ENCODE peak calls at places on chromosomes 6 and 20, in ten cellular contexts. C is tibial nerve, H is HCT116, Z is HFFc6, F is upper lobe of right lung, S is GM20000, N is left lung, Q is cardiac fibroblast, J is fibroblast of villous mesenchyme, E is neural crest cell. I is an unnamed sample.

GRCh38 chr6:83853968-83854501 is 875 bp downstream of the RIPPLY2 start:
- DNase-seq in C (no peak), H (no peak), Z (no peak), F (no peak), S (no peak), N (no peak), Q (no peak), J (no peak), E (no peak), I (no peak)

GRCh38 chr6:89221971-89222887 is 5.1 kb upstream of the GABRR1 start:
- DNase-seq in C (no peak), H (no peak), Z (peak), F (no peak), S (no peak), N (no peak), Q (peak), J (no peak), E (no peak), I (no peak)

GRCh38 chr6:84428300-84428907 is 201.0 kb upstream of the CEP162 start:
- DNase-seq in C (peak), H (peak), Z (peak), F (peak), S (peak), N (no peak), Q (peak), J (peak), E (peak), I (peak)

GRCh38 chr6:94548211-94548610 is 1029.1 kb upstream of the MANEA start:
- DNase-seq in C (no peak), H (no peak), Z (no peak), F (no peak), S (no peak), N (no peak), Q (no peak), J (no peak), E (no peak), I (no peak)

GRCh38 chr6:34300332-34300751 is 51.5 kb upstream of the SMIM29 start:
- DNase-seq in C (no peak), H (no peak), Z (no peak), F (no peak), S (peak), N (no peak), Q (no peak), J (no peak), E (no peak), I (no peak)

GRCh38 chr6:30743099-30744053 is 889 bp upstream of the FLOT1 start:
- DNase-seq in C (no peak), H (no peak), Z (no peak), F (peak), S (peak), N (peak), Q (peak), J (peak), E (no peak), I (no peak)

GRCh38 chr20:48995599-48995998 is 50.5 kb upstream of the CSE1L start:
- DNase-seq in C (no peak), H (no peak), Z (no peak), F (no peak), S (no peak), N (no peak), Q (no peak), J (no peak), E (no peak), I (no peak)

GRCh38 chr6:10269814-10270472 is 144.9 kb downstream of the TFAP2A start:
- DNase-seq in C (no peak), H (no peak), Z (peak), F (no peak), S (no peak), N (no peak), Q (no peak), J (no peak), E (no peak), I (no peak)

GRCh38 chr6:142395768-142396231 is 94.0 kb downstream of the ADGRG6 start:
- DNase-seq in C (no peak), H (no peak), Z (no peak), F (no peak), S (peak), N (no peak), Q (peak), J (peak), E (no peak), I (no peak)

GRCh38 chr6:4853349-4853748 is 77.1 kb downstream of the CDYL start:
- DNase-seq in C (no peak), H (no peak), Z (no peak), F (no peak), S (no peak), N (no peak), Q (no peak), J (no peak), E (no peak), I (no peak)

GRCh38 chr6:108942556-108943492 is 94.6 kb downstream of the ARMC2 start:
- DNase-seq in C (no peak), H (no peak), Z (no peak), F (no peak), S (no peak), N (no peak), Q (no peak), J (no peak), E (no peak), I (no peak)

GRCh38 chr6:23077797-23078196 is 508.4 kb downstream of the HDGFL1 start:
- DNase-seq in C (no peak), H (no peak), Z (no peak), F (no peak), S (no peak), N (no peak), Q (no peak), J (no peak), E (no peak), I (no peak)

GRCh38 chr6:23086100-23086499 is 516.7 kb downstream of the HDGFL1 start:
- DNase-seq in C (no peak), H (no peak), Z (no peak), F (no peak), S (no peak), N (no peak), Q (no peak), J (no peak), E (no peak), I (no peak)

GRCh38 chr6:23081701-23082100 is 512.3 kb downstream of the HDGFL1 start:
- DNase-seq in C (no peak), H (no peak), Z (no peak), F (no peak), S (no peak), N (no peak), Q (peak), J (peak), E (no peak), I (no peak)
- TF ChIP-seq CTCF in C (no peak), H (peak), Z (no peak), F (no peak), S (no peak), N (no peak), Q (peak), J (peak), E (peak), I (peak)

GRCh38 chr6:107077710-107078109 is 37.6 kb downstream of the BEND3 start:
- DNase-seq in C (no peak), H (no peak), Z (no peak), F (no peak), S (no peak), N (no peak), Q (no peak), J (no peak), E (no peak), I (no peak)

GRCh38 chr6:107079429-107079828 is 35.9 kb downstream of the BEND3 start:
- DNase-seq in C (no peak), H (peak), Z (no peak), F (no peak), S (no peak), N (no peak), Q (no peak), J (no peak), E (no peak), I (no peak)

GRCh38 chr6:107082045-107082444 is 33.3 kb downstream of the BEND3 start:
- DNase-seq in C (no peak), H (no peak), Z (no peak), F (no peak), S (no peak), N (no peak), Q (no peak), J (peak), E (no peak), I (no peak)

GRCh38 chr6:107083047-107083768 is 32.1 kb downstream of the BEND3 start:
- DNase-seq in C (no peak), H (no peak), Z (no peak), F (no peak), S (no peak), N (no peak), Q (no peak), J (no peak), E (no peak), I (no peak)

GRCh38 chr6:107080036-107080435 is 35.3 kb downstream of the BEND3 start:
- DNase-seq in C (no peak), H (peak), Z (no peak), F (no peak), S (no peak), N (no peak), Q (peak), J (no peak), E (no peak), I (peak)
- TF ChIP-seq CTCF in C (no peak), H (peak), Z (peak), F (peak), S (no peak), N (no peak), Q (peak), J (peak), E (peak), I (no peak)

GRCh38 chr6:23174781-23175361 is 605.5 kb downstream of the HDGFL1 start:
- DNase-seq in C (no peak), H (peak), Z (peak), F (no peak), S (no peak), N (no peak), Q (peak), J (peak), E (no peak), I (no peak)

GRCh38 chr6:23175391-23175790 is 606.0 kb downstream of the HDGFL1 start:
- DNase-seq in C (no peak), H (no peak), Z (no peak), F (no peak), S (no peak), N (no peak), Q (peak), J (peak), E (no peak), I (no peak)

GRCh38 chr6:23173231-23173630 is 603.9 kb downstream of the HDGFL1 start:
- DNase-seq in C (no peak), H (no peak), Z (no peak), F (no peak), S (no peak), N (no peak), Q (peak), J (peak), E (no peak), I (no peak)

DNA sequence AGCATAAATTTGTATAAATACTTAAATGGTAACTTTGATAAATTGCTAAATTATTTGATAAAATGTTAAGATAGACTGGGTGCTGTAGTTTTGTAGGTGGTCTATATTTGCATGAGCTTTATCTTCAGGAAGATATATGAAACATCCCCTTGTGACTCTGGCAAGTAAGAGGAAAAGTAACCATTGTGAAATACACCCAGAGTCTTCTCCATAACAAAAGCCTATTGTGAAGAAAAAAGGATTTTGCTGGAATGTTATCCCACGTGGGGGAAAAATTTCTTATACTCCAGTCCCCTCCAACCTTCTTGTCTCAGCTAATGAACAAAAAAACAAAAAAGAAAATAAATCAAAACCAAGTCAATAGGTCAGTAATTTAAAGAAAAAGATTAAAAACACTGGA is 600.7 kb downstream of the HDGFL1 start:
- DNase-seq in C (no peak), H (no peak), Z (no peak), F (no peak), S (no peak), N (no peak), Q (no peak), J (no peak), E (no peak), I (no peak)
- TF ChIP-seq CTCF in C (no peak), H (no peak), Z (no peak), F (no peak), S (no peak), N (no peak), Q (no peak), J (no peak), E (no peak), I (no peak)

GRCh38 chr6:159969204-159969912 is 476 bp downstream of the IGF2R start:
- DNase-seq in C (no peak), H (no peak), Z (peak), F (peak), S (no peak), N (peak), Q (peak), J (peak), E (peak), I (peak)
- TF ChIP-seq CTCF in C (no peak), H (no peak), Z (peak), F (no peak), S (no peak), N (no peak), Q (no peak), J (no peak), E (no peak), I (no peak)

GRCh38 chr6:19873031-19873430 is 35.9 kb downstream of the ID4 start:
- DNase-seq in C (no peak), H (no peak), Z (peak), F (no peak), S (no peak), N (no peak), Q (no peak), J (no peak), E (no peak), I (peak)
- TF ChIP-seq CTCF in C (no peak), H (peak), Z (peak), F (no peak), S (no peak), N (no peak), Q (no peak), J (no peak), E (peak), I (peak)

DNA sequence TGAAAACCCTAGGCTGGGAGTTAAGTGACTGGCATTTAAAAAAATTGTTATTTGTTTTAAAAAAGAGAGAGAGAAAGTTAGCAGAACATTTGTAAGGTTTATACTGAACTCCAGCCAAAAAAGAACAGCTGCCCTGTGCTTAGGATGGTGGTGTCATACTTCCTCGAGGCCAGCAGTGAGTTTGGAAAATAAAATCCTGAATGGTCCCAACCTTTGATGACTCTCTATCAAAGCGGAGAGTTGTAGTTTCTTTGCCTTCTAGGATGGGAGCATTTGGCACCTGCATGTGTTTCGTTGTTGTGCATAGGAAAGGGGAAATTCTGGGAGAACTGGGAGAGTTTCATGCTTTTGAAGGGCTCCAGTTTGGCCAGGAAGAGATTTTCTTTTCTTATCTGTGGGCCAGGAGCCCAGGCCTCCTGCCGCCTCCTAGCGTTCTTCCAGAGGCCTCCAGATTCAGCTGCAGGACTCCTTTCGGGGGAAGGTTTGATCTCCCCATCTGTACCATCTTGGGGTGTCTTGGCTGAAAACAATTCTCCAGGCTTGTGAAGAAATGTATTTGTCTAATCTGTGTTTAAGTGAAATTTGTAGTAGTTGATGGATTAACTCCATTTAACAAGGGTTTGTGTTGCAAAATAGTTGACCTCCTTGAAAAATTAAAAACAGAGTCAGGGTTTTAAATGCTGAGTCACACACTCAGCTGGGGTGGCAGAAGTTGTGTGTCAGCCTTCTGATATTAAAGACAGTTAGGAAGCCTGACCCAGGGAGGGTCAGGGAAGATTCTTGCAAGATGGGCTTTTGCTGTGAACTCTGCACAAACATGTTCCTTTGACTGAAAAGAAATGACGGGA is 63.4 kb downstream of the TXNDC5 start:
- DNase-seq in C (no peak), H (no peak), Z (no peak), F (no peak), S (no peak), N (no peak), Q (peak), J (peak), E (no peak), I (no peak)
- TF ChIP-seq CTCF in C (no peak), H (no peak), Z (no peak), F (peak), S (no peak), N (no peak), Q (peak), J (peak), E (no peak), I (no peak)

DNA sequence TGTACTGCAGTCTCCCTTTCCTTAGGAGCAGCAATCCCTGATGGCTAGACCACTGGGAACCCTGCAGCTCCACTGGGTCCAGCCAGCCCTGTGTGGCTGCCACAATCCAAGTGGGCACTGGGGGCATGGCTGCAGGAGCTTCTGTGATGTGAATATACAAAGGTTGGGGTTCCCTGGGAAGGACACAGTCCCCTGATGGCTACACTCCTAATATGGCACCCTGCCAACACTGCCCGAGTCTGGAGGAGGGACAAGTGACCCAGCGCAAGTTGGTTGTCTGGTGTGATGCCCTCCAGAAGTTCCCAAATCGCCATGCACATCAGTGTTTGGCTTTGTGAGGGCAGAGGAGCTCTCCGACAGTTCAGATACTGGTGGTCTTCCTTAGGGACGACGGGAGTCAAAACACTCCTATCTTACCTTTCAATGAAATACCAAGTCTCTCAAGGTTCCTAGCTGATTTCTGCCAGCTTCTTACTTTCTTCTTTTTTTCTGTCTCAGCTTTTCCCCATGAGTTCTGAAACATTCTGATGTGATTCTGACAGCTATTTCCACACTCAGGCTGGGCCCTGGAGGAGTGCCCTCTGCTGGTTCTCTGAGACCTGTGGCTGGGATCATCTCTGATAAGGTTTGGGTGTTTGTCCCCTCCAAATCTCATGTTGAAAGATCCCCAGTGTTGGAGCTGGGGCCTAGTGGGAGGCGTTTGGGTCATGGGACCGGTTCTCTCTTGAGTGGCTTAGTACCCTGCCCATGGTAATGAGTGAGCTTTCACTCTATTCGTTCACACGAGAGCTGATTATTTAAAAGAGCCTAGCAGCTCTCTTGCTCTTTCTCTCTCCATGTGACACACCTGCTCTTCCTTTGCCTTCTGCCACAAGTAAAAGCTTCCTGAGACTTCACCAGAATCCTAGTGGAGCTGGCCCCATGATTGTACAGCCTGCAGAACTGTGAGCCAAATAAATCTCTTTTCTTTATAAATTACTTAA is 15.5 kb upstream of the ZFP57 start:
- DNase-seq in C (no peak), H (no peak), Z (peak), F (no peak), S (peak), N (no peak), Q (peak), J (peak), E (no peak), I (peak)
- TF ChIP-seq CTCF in C (no peak), H (peak), Z (peak), F (peak), S (peak), N (peak), Q (peak), J (peak), E (peak), I (peak)

DNA sequence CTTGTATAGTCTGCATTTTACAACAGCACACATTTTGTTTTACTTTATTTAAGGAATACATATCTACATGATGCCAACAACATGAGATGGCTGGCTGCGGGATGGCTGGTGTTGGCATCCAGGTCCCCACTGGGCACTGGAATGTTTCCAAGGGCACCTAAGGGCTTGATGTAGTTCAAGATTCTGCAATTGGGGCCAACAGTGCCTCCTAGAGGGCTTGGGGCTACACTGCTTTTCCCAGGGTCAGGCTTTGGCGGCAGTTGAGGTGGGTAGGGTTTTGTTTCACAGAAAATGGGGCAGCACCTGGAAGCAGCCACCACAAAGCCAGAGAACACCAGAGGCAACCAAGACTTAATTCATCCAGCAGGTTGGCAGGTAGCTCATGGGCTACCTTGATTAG is 202.2 kb upstream of the PRND start:
- DNase-seq in C (no peak), H (no peak), Z (no peak), F (no peak), S (peak), N (no peak), Q (peak), J (no peak), E (no peak), I (peak)
- TF ChIP-seq CTCF in C (no peak), H (peak), Z (peak), F (peak), S (peak), N (peak), Q (peak), J (peak), E (peak), I (peak)

I was measured in Calu3.